ENCODE peak calls at places on chromosomes 12 and 14, in seven cellular contexts. K is body of pancreas, J is MM.1S, I is neural progenitor cell, Q is tibial nerve, M is adrenal gland, W is mammary epithelial cell. R is an unnamed sample.

GRCh38 chr12:78183854-78184253 is 353.2 kb downstream of the NAV3 start:
- DNase-seq in W (no peak), M (no peak), Q (no peak), K (no peak), I (no peak), J (peak), R (no peak)

GRCh38 chr12:42684171-42685071 is 94.9 kb upstream of the PRICKLE1 start:
- DNase-seq in J (no peak), M (no peak), K (no peak), W (peak), I (no peak), Q (no peak), R (no peak)

GRCh38 chr14:95265106-95266094 is 54.3 kb downstream of the CLMN start:
- DNase-seq in Q (no peak), I (no peak), J (peak), W (peak), M (no peak), K (peak), R (peak)

GRCh38 chr14:104870368-104871144 is 5.5 kb downstream of the CEP170B start:
- DNase-seq in W (no peak), K (peak), I (peak), M (no peak), Q (no peak), J (no peak), R (no peak)

GRCh38 chr14:36771256-36771655 is 109.6 kb downstream of the PAX9 start:
- DNase-seq in Q (no peak), I (no peak), M (no peak), K (no peak), W (no peak), J (no peak), R (no peak)

GRCh38 chr14:96260341-96260821 is 4.4 kb downstream of the BDKRB1 start:
- DNase-seq in I (no peak), K (no peak), W (no peak), Q (no peak), J (no peak), M (no peak), R (no peak)

GRCh38 chr12:23472329-23472971 is 477.0 kb downstream of the SOX5 start:
- DNase-seq in Q (no peak), M (no peak), I (no peak), J (no peak), W (peak), K (no peak), R (peak)

GRCh38 chr12:96041181-96041580 is 5.8 kb upstream of the LTA4H start:
- DNase-seq in W (no peak), K (no peak), Q (no peak), J (no peak), I (no peak), M (no peak), R (no peak)

GRCh38 chr12:109870648-109871047 is 9.7 kb downstream of the GLTP start:
- DNase-seq in K (no peak), W (peak), Q (no peak), J (no peak), M (no peak), I (no peak), R (no peak)

GRCh38 chr12:25728196-25728595 is 175.1 kb upstream of the LMNTD1 start:
- DNase-seq in W (no peak), I (no peak), K (no peak), Q (no peak), M (no peak), J (no peak), R (no peak)

GRCh38 chr12:25723286-25723685 is 170.2 kb upstream of the LMNTD1 start:
- DNase-seq in J (no peak), M (no peak), I (no peak), Q (no peak), K (no peak), W (no peak), R (no peak)

GRCh38 chr12:25730489-25731349 is 177.6 kb upstream of the LMNTD1 start:
- DNase-seq in Q (no peak), M (no peak), W (peak), I (peak), J (no peak), K (no peak), R (no peak)

GRCh38 chr12:25723921-25724491 is 170.9 kb upstream of the LMNTD1 start:
- DNase-seq in I (no peak), W (peak), Q (no peak), K (no peak), M (peak), J (no peak), R (no peak)

GRCh38 chr12:25725874-25726273 is 172.8 kb upstream of the LMNTD1 start:
- DNase-seq in Q (peak), I (no peak), W (peak), J (no peak), K (no peak), M (no peak), R (no peak)
- H3K27ac ChIP-seq in Q (peak), I (no peak), W (no peak), J (no peak), K (no peak), M (no peak), R (no peak)

GRCh38 chr12:98256830-98257229 is 258.6 kb upstream of the TMPO start:
- DNase-seq in K (no peak), Q (no peak), W (no peak), M (no peak), I (no peak), J (no peak), R (no peak)
- H3K27ac ChIP-seq in K (no peak), Q (no peak), W (no peak), M (no peak), I (no peak), J (no peak), R (no peak)

DNA sequence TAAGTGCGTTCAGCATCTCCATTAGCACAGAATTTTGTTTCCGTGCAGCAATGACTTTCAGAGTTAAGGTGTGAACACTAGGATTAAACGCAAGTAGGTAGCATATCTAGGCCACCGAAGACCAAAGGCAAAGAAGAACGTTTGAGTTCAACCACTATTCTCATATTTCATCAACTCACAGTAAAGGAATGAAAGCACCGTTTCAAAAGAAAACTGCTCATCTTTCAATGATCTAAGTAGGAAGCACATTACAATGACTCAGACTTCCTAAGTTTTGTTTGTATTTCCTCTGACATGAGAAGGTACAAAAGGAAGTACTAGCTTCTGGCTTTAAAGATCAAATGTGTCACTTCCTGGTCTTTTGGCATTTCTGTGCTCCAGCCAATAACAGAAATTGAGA is 57.6 kb downstream of the ACADS start:
- DNase-seq in I (no peak), Q (no peak), W (peak), K (no peak), J (no peak), M (no peak), R (peak)
- H3K27ac ChIP-seq in I (no peak), Q (no peak), W (no peak), K (no peak), J (no peak), M (no peak), R (peak)

GRCh38 chr14:103700753-103701490 is 14.3 kb downstream of the XRCC3 start:
- DNase-seq in Q (no peak), W (no peak), K (no peak), J (no peak), M (peak), I (no peak), R (no peak)
- H3K27ac ChIP-seq in Q (no peak), W (no peak), K (no peak), J (no peak), M (peak), I (no peak), R (no peak)

GRCh38 chr12:94557896-94558295 is 92.5 kb downstream of the TMCC3 start:
- DNase-seq in Q (no peak), I (no peak), K (no peak), W (peak), M (no peak), J (no peak), R (no peak)
- H3K27ac ChIP-seq in Q (no peak), I (no peak), K (no peak), W (no peak), M (no peak), J (no peak), R (no peak)

DNA sequence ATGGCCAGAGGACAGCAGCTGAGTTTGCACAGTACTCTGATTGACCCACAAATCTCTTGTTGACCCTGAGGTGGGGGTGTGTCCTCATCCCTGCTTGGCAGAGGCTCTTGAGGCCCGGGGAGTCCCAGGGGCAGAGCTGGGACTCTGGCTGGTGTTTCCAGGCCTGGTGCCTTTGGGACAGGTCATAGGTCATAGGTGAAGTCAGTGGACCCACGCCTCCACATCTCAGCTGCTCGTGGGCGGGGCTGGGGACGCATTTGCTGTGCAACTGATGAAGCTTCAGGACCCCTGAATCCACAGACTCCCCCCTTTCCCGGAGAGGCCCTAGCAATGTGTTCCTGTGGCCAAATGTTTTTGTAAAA is 404 bp upstream of the CACNA2D4 start:
- DNase-seq in M (no peak), J (no peak), W (no peak), K (no peak), Q (no peak), I (no peak), R (no peak)
- H3K27ac ChIP-seq in M (no peak), J (no peak), W (no peak), K (no peak), Q (peak), I (no peak), R (no peak)

GRCh38 chr12:54026640-54027441 is 1.4 kb upstream of the HOXC6 start:
- DNase-seq in J (no peak), W (no peak), Q (no peak), M (no peak), K (no peak), I (no peak), R (no peak)

GRCh38 chr12:54028324-54029201 is at the start of gene HOXC6:
- DNase-seq in I (no peak), Q (no peak), K (no peak), W (no peak), M (no peak), J (no peak), R (no peak)

GRCh38 chr12:54029529-54030441 is 1.5 kb downstream of the HOXC6 start:
- DNase-seq in K (no peak), W (no peak), M (no peak), J (no peak), I (peak), Q (no peak), R (no peak)

GRCh38 chr12:54025507-54026393 is 2.5 kb upstream of the HOXC6 start:
- DNase-seq in J (no peak), I (no peak), W (no peak), M (no peak), Q (no peak), K (no peak), R (no peak)

GRCh38 chr12:54027442-54027786 is 826 bp upstream of the HOXC6 start:
- DNase-seq in J (no peak), W (no peak), I (no peak), Q (no peak), K (no peak), M (no peak), R (no peak)
- H3K27ac ChIP-seq in J (no peak), W (no peak), I (no peak), Q (peak), K (no peak), M (no peak), R (no peak)